ENCODE peak calls at places on chromosomes 7 and 10, in eight cellular contexts. D is stimulated activated CD8-positive, alpha-beta memory T cell treated with anti-CD3 and anti-CD28 coated beads, Interleukin-4, amount 100 ng/mL, for 1 hour; V is T-cell; F is trophoblast cell; L is nucleus accumbens; H is NAMALWA; B is fibroblast of the conjunctiva; R is astrocyte of the spinal cord. K is an unnamed sample.

GRCh38 chr7:100369105-100369504 is 4.2 kb upstream of the PILRA start:
- DNase-seq in B (no peak), D (no peak), F (peak), H (peak), L (peak), V (peak), R (no peak), K (no peak)

GRCh38 chr10:35650894-35651293 is 8.8 kb upstream of the FZD8 start:
- DNase-seq in L (no peak), V (no peak), H (no peak), R (no peak), F (no peak), B (no peak), D (no peak), K (no peak)

GRCh38 chr10:86961481-86962091 is 3.2 kb downstream of the SNCG start:
- DNase-seq in F (no peak), V (no peak), H (no peak), B (no peak), D (no peak), L (no peak), R (no peak), K (no peak)

GRCh38 chr7:36604801-36605200 is 119.5 kb downstream of the AOAH start:
- DNase-seq in V (no peak), F (no peak), R (no peak), D (no peak), H (no peak), L (no peak), B (no peak), K (no peak)

GRCh38 chr7:20647051-20647450 is 31.6 kb downstream of the ABCB5 start:
- DNase-seq in F (no peak), D (no peak), B (no peak), H (no peak), R (peak), L (no peak), V (no peak), K (peak)

GRCh38 chr10:1084011-1084950 is 28.1 kb downstream of the WDR37 start:
- DNase-seq in L (no peak), D (no peak), F (no peak), R (no peak), H (no peak), B (no peak), V (no peak), K (no peak)

GRCh38 chr10:34254596-34254995 is 560.5 kb downstream of the PARD3 start:
- DNase-seq in D (no peak), L (no peak), B (peak), H (no peak), F (no peak), R (peak), V (no peak), K (peak)

GRCh38 chr7:133727476-133728214 is 399.5 kb upstream of the LRGUK start:
- DNase-seq in V (no peak), D (no peak), F (no peak), R (no peak), H (no peak), L (no peak), B (no peak), K (no peak)

GRCh38 chr10:65735382-65735781 is 1190.5 kb upstream of the LRRTM3 start:
- DNase-seq in L (no peak), R (no peak), F (no peak), D (no peak), V (no peak), H (no peak), B (no peak), K (no peak)

GRCh38 chr10:7133958-7134357 is 276.9 kb downstream of the SFMBT2 start:
- DNase-seq in L (no peak), D (no peak), B (no peak), F (no peak), H (no peak), R (no peak), V (no peak), K (no peak)

GRCh38 chr10:82680688-82681087 is 805.7 kb downstream of the NRG3 start:
- DNase-seq in B (peak), R (no peak), F (no peak), V (no peak), L (no peak), D (no peak), H (no peak), K (no peak)

GRCh38 chr7:131897016-131897789 is 340.8 kb upstream of the PODXL start:
- DNase-seq in H (no peak), V (no peak), R (peak), L (no peak), B (no peak), F (no peak), D (no peak), K (peak)

GRCh38 chr7:31776616-31777015 is 89.6 kb downstream of the PPP1R17 start:
- DNase-seq in D (no peak), L (no peak), F (peak), B (no peak), V (no peak), R (peak), H (no peak), K (peak)

GRCh38 chr7:47588704-47589225 is 6.9 kb upstream of the TNS3 start:
- DNase-seq in F (no peak), D (no peak), B (no peak), H (no peak), V (no peak), L (no peak), R (no peak), K (no peak)

GRCh38 chr7:152177696-152178404 is 152.4 kb downstream of the GALNT11 start:
- DNase-seq in V (no peak), D (no peak), F (peak), R (no peak), B (no peak), L (no peak), H (no peak), K (no peak)

GRCh38 chr7:140810830-140811556 is 113.7 kb downstream of the BRAF start:
- DNase-seq in R (peak), L (peak), F (peak), V (peak), H (peak), D (peak), B (peak), K (peak)

GRCh38 chr10:79979973-79980687 is 31.2 kb upstream of the SFTPD start:
- DNase-seq in D (no peak), F (no peak), H (no peak), R (no peak), L (no peak), B (no peak), V (no peak), K (no peak)

GRCh38 chr7:115038158-115038557 is 116.3 kb downstream of the MDFIC start:
- DNase-seq in D (no peak), L (no peak), B (no peak), V (no peak), H (no peak), F (no peak), R (no peak), K (no peak)

K was measured in choroid plexus epithelial cell.